ENCODE peak calls at places on chromosome 5, in nine cellular contexts. C is C1 segment of cervical spinal cord, V is fibroblast of the aortic adventitia, H is OCI-M1, P is SW 1271, Y is H7, Z is GM19239, B is EL, I is NCI-H1417. Q is an unnamed sample.

GRCh38 chr5:115343855-115344254 is 47.4 kb upstream of the CCDC112 start:
- DNase-seq in C (no peak), V (peak; percentile 79), H (no peak), P (no peak), Y (no peak), Z (no peak), B (peak; percentile 56), I (no peak), Q (no peak)

GRCh38 chr5:126031989-126032716 is 391.1 kb upstream of the GRAMD2B start:
- DNase-seq in C (peak; percentile 10), V (peak; percentile 87), H (no peak), P (no peak), Y (no peak), Z (no peak), B (peak; percentile 52), I (no peak), Q (peak; percentile 61)

GRCh38 chr5:75368391-75368790 is 31.4 kb downstream of the HMGCR start:
- DNase-seq in C (no peak), V (no peak), H (no peak), P (no peak), Y (no peak), Z (no peak), B (peak; percentile 64), I (no peak), Q (no peak)

GRCh38 chr5:157558089-157558595 is 17.4 kb downstream of the ADAM19 start:
- DNase-seq in C (no peak), V (peak; percentile 75), H (no peak), P (no peak), Y (no peak), Z (no peak), B (peak; percentile 79), I (no peak), Q (peak; percentile 4)

GRCh38 chr5:169696621-169697517 is 59.8 kb downstream of the DOCK2 start:
- DNase-seq in C (no peak), V (peak; percentile 64), H (no peak), P (no peak), Y (no peak), Z (no peak), B (peak; percentile 26), I (no peak), Q (no peak)

GRCh38 chr5:180555168-180555921 is 36.0 kb downstream of the SCGB3A1 start:
- DNase-seq in C (no peak), V (peak; percentile 2), H (peak; percentile 94), P (no peak), Y (no peak), Z (no peak), B (peak; percentile 53), I (no peak), Q (no peak)

GRCh38 chr5:82107277-82107676 is 135.5 kb downstream of the ATG10 start:
- DNase-seq in C (peak; percentile 18), V (peak; percentile 43), H (peak; percentile 73), P (no peak), Y (no peak), Z (no peak), B (peak; percentile 13), I (no peak), Q (no peak)

GRCh38 chr5:95927927-95928723 is 33.5 kb downstream of the ELL2 start:
- DNase-seq in C (no peak), V (no peak), H (peak; percentile 52), P (no peak), Y (no peak), Z (no peak), B (no peak), I (no peak), Q (no peak)

Q was measured in NCI-H345.